ENCODE peak calls at places on chromosome 6, in six cellular contexts. Z is fibroblast of mammary gland, R is testis, O is lung, J is neural progenitor cell, V is fibroblast of villous mesenchyme. X is an unnamed sample.

GRCh38 chr6:159836294-159837140 is 36.4 kb downstream of the PNLDC1 start:
- DNase-seq in Z (peak), O (no peak), V (no peak), R (peak), J (no peak), X (no peak)

GRCh38 chr6:155219299-155219698 is 44.5 kb upstream of the CLDN20 start:
- DNase-seq in J (no peak), V (no peak), R (no peak), Z (no peak), O (no peak), X (no peak)

GRCh38 chr6:144344651-144345050 is 59.5 kb downstream of the UTRN start:
- DNase-seq in O (no peak), J (no peak), R (no peak), V (no peak), Z (no peak), X (no peak)

GRCh38 chr6:33578164-33578563 is 1.9 kb downstream of the BAK1 start:
- DNase-seq in V (no peak), R (no peak), O (no peak), J (no peak), Z (no peak), X (no peak)

GRCh38 chr6:11251553-11252358 is 19.3 kb upstream of the NEDD9 start:
- DNase-seq in R (peak), Z (peak), J (no peak), V (peak), O (no peak), X (peak)

GRCh38 chr6:54861846-54862616 is 15.5 kb downstream of the FAM83B start:
- DNase-seq in Z (no peak), V (no peak), R (no peak), O (no peak), J (no peak), X (no peak)

GRCh38 chr6:133837801-133838349 is 51.0 kb upstream of the TCF21 start:
- DNase-seq in V (no peak), R (peak), Z (peak), J (peak), O (peak), X (no peak)

GRCh38 chr6:69185276-69185675 is 550.2 kb downstream of the ADGRB3 start:
- DNase-seq in J (no peak), V (no peak), Z (no peak), O (no peak), R (no peak), X (no peak)

GRCh38 chr6:56916849-56917551 is 37.9 kb upstream of the BEND6 start:
- DNase-seq in O (no peak), Z (no peak), J (no peak), R (no peak), V (no peak), X (no peak)

GRCh38 chr6:161242779-161243693 is 30.8 kb downstream of the AGPAT4 start:
- DNase-seq in Z (peak), O (no peak), R (no peak), V (peak), J (peak), X (peak)

GRCh38 chr6:15312500-15312899 is 66.6 kb downstream of the JARID2 start:
- DNase-seq in O (no peak), Z (peak), R (no peak), J (no peak), V (no peak), X (no peak)

GRCh38 chr6:170042596-170043118 is 248.2 kb downstream of the DLL1 start:
- DNase-seq in J (no peak), O (no peak), V (no peak), Z (no peak), R (peak), X (no peak)

GRCh38 chr6:156794963-156795362 is 17.8 kb downstream of the ARID1B start:
- DNase-seq in R (no peak), Z (no peak), V (no peak), J (no peak), O (no peak), X (no peak)
- H3K4me3 ChIP-seq in R (no peak), Z (no peak), V (no peak), J (no peak), O (no peak), X (no peak)

GRCh38 chr6:149934249-149935156 is 7.3 kb upstream of the ULBP2 start:
- DNase-seq in Z (peak), R (peak), J (peak), O (peak), V (peak), X (peak)
- TF ChIP-seq CTCF in Z (peak), R (peak), J (peak), O (peak), V (peak), X (peak)

GRCh38 chr6:150684715-150685459 is 85.2 kb downstream of the PLEKHG1 start:
- DNase-seq in J (no peak), Z (no peak), R (no peak), V (no peak), O (no peak), X (no peak)
- H3K4me3 ChIP-seq in J (no peak), Z (no peak), R (no peak), V (no peak), O (peak), X (no peak)

GRCh38 chr6:4057036-4057435 is 21.9 kb downstream of the FAM217A start:
- DNase-seq in R (no peak), Z (no peak), O (no peak), V (no peak), J (no peak), X (no peak)

GRCh38 chr6:4059115-4059777 is 19.7 kb downstream of the FAM217A start:
- DNase-seq in O (no peak), Z (peak), V (peak), R (no peak), J (no peak), X (peak)

GRCh38 chr6:4055420-4056041 is 23.4 kb downstream of the FAM217A start:
- DNase-seq in O (no peak), Z (peak), R (peak), J (no peak), V (peak), X (peak)
- TF ChIP-seq CTCF in O (no peak), Z (peak), R (no peak), J (peak), V (peak), X (peak)

GRCh38 chr6:90195094-90195793 is 101.4 kb downstream of the BACH2 start:
- DNase-seq in O (no peak), R (no peak), Z (no peak), V (no peak), J (no peak), X (no peak)
- H3K4me3 ChIP-seq in O (no peak), R (no peak), Z (no peak), V (no peak), J (no peak), X (no peak)

GRCh38 chr6:42449917-42450313 is 1.8 kb downstream of the TRERF1 start:
- DNase-seq in V (no peak), R (no peak), O (no peak), J (peak), Z (peak), X (peak)
- TF ChIP-seq CTCF in V (no peak), R (no peak), O (no peak), J (no peak), Z (no peak), X (no peak)

DNA sequence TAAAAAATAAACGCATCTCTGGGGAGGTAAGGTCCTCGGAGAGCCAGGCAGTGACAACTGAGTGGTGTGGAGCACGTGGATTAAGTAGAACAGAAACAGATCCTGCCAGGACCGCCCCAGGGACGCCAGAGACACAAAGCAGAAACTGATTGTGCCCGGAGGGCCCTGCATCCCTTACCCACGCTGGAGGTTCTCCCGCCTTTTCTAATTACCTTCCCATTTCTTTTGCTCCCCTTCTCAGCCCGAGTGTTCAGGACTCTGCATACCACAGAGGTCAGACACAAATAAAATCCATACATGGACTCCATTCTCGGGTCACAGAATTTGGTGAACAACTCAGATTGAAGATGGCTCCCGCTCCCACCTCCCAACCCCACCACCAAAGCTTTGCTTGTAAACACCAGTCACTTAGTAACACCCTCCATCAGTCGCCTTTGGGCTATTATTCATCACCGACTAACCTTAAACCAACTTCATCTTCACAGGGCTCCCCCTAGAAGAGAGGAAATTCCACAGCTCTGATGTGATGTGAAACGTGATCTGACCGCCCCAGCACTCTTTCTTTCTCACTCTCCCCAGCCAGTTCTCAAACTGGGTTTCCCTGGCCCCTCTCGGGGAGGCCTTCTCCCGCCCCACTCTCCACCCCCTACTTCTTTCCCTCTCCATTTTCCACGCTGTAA is 32.6 kb upstream of the PIM1 start:
- DNase-seq in Z (peak), J (peak), O (no peak), R (no peak), V (peak), X (peak)
- H3K4me3 ChIP-seq in Z (peak), J (peak), O (no peak), R (no peak), V (peak), X (peak)